ENCODE peak calls at places on chromosomes 5 and 9, in four cellular contexts. One of them, this sample, is unnamed.

GRCh38 chr5:100826133-100826532 is 76.9 kb downstream of the ST8SIA4 start:
- DNase-seq in foreskin fibroblast: no peak
- DNase-seq in astrocyte of the spinal cord: no peak
- DNase-seq in colonic mucosa: no peak
- DNase-seq in this sample: no peak

GRCh38 chr9:84759300-84759750 is 89.8 kb downstream of the NTRK2 start:
- DNase-seq in astrocyte of the spinal cord: no peak
- DNase-seq in colonic mucosa: no peak
- DNase-seq in foreskin fibroblast: no peak
- DNase-seq in this sample: peak

GRCh38 chr9:80012557-80013330 is 441.0 kb downstream of the TLE4 start:
- DNase-seq in colonic mucosa: no peak
- DNase-seq in foreskin fibroblast: no peak
- DNase-seq in astrocyte of the spinal cord: no peak
- DNase-seq in this sample: no peak

GRCh38 chr5:163458778-163459405 is 1.0 kb downstream of the NUDCD2 start:
- DNase-seq in foreskin fibroblast: no peak
- DNase-seq in astrocyte of the spinal cord: no peak
- DNase-seq in colonic mucosa: no peak
- DNase-seq in this sample: no peak

GRCh38 chr5:149315753-149316152 is 29.5 kb upstream of the GRPEL2 start:
- DNase-seq in astrocyte of the spinal cord: no peak
- DNase-seq in foreskin fibroblast: no peak
- DNase-seq in colonic mucosa: no peak
- DNase-seq in this sample: no peak

GRCh38 chr9:135098400-135099105 is 11.1 kb downstream of the OLFM1 start:
- DNase-seq in colonic mucosa: no peak
- DNase-seq in astrocyte of the spinal cord: no peak
- DNase-seq in foreskin fibroblast: no peak
- DNase-seq in this sample: no peak

GRCh38 chr5:178196986-178197385 is 7.3 kb upstream of the HNRNPAB start:
- DNase-seq in colonic mucosa: no peak
- DNase-seq in foreskin fibroblast: no peak
- DNase-seq in astrocyte of the spinal cord: no peak
- DNase-seq in this sample: no peak

GRCh38 chr5:80254767-80255424 is 952 bp downstream of the SERINC5 start:
- DNase-seq in foreskin fibroblast: no peak
- DNase-seq in colonic mucosa: no peak
- DNase-seq in astrocyte of the spinal cord: peak
- DNase-seq in this sample: no peak

GRCh38 chr5:180140627-180141006 is 68.4 kb downstream of the RASGEF1C start:
- DNase-seq in foreskin fibroblast: no peak
- DNase-seq in colonic mucosa: peak
- DNase-seq in astrocyte of the spinal cord: no peak
- DNase-seq in this sample: no peak

GRCh38 chr5:150740992-150741391 is 17.8 kb downstream of the DCTN4 start:
- DNase-seq in colonic mucosa: no peak
- DNase-seq in astrocyte of the spinal cord: no peak
- DNase-seq in foreskin fibroblast: no peak
- DNase-seq in this sample: no peak

GRCh38 chr5:17127743-17128231 is 89.6 kb upstream of the BASP1 start:
- DNase-seq in foreskin fibroblast: peak
- DNase-seq in astrocyte of the spinal cord: peak
- DNase-seq in colonic mucosa: no peak
- DNase-seq in this sample: peak

DNA sequence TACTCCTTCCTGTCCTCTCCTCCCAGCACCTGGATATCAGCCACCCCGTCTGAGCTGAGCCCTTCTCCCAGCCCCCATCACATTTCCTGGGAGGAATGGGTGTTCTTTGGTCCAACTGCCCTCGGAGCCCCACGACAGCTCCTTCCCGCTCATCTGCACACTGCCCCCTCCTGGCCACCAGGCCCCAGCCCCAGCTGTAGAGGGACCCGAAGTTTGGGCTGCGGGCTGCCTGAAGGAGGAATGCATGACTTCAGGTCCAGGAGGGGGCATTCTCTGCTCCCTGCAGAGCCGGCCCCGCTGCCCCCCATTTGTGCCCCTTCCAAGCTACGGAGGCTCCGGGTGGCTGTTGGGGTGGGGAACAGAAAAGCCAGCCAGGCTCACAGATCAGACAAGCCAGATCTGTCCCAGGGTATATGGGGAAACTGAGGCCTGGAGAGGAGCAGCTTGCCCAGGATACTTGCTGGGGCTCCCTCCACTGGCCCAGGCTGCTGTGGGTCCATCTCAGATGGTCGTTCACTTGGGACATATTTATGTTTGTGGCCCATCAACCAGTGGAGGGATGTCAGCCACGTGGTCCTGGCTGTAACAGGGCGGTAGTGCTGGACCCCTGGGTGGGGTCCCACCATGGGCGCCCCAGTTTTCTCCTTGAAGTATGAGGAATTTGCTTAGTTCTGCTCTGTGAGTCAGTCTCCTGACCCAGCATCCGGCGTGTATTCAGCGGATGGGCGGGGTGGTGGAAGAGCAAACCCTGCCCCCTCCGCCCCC is 33.1 kb downstream of the DAB2IP start:
- DNase-seq in astrocyte of the spinal cord: no peak
- DNase-seq in foreskin fibroblast: no peak
- DNase-seq in colonic mucosa: peak
- DNase-seq in this sample: peak
- TF ChIP-seq CTCF in astrocyte of the spinal cord: peak
- TF ChIP-seq CTCF in foreskin fibroblast: peak
- TF ChIP-seq CTCF in colonic mucosa: peak
- TF ChIP-seq CTCF in this sample: peak

GRCh38 chr9:109460576-109460975 is 37.5 kb downstream of the PTPN3 start:
- DNase-seq in foreskin fibroblast: no peak
- DNase-seq in colonic mucosa: no peak
- DNase-seq in astrocyte of the spinal cord: no peak
- DNase-seq in this sample: no peak

GRCh38 chr9:109455861-109456260 is 42.2 kb downstream of the PTPN3 start:
- DNase-seq in astrocyte of the spinal cord: no peak
- DNase-seq in colonic mucosa: no peak
- DNase-seq in foreskin fibroblast: no peak
- DNase-seq in this sample: no peak

GRCh38 chr9:109456811-109457210 is 41.3 kb downstream of the PTPN3 start:
- DNase-seq in foreskin fibroblast: no peak
- DNase-seq in colonic mucosa: no peak
- DNase-seq in astrocyte of the spinal cord: no peak
- DNase-seq in this sample: no peak

GRCh38 chr9:109458453-109459211 is 39.5 kb downstream of the PTPN3 start:
- DNase-seq in colonic mucosa: no peak
- DNase-seq in astrocyte of the spinal cord: no peak
- DNase-seq in foreskin fibroblast: no peak
- DNase-seq in this sample: no peak

DNA sequence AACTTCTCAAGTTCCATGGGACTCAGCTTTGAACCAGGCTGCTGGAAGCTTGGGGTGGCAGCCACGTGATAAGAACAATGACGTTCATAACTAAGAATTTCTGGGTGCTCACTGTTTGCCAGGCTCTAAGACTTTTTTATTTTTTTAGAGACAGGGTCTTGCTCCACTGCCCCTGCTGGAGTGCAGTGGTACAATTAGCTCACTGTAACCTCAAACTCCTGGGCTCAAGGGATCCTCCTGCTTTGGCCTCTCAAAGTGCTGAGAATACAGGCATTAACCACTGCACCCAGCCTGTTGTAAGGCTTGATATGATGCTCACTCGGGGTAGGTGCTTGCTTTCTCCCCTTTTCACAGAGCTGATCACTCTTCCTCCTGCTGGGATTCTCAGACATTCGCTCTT is 38.7 kb downstream of the PTPN3 start:
- DNase-seq in colonic mucosa: no peak
- DNase-seq in astrocyte of the spinal cord: no peak
- DNase-seq in foreskin fibroblast: no peak
- DNase-seq in this sample: no peak
- TF ChIP-seq CTCF in colonic mucosa: no peak
- TF ChIP-seq CTCF in astrocyte of the spinal cord: no peak
- TF ChIP-seq CTCF in foreskin fibroblast: no peak
- TF ChIP-seq CTCF in this sample: no peak

GRCh38 chr9:110408598-110408997 is 70.9 kb upstream of the TXNDC8 start:
- DNase-seq in astrocyte of the spinal cord: no peak
- DNase-seq in colonic mucosa: no peak
- DNase-seq in foreskin fibroblast: no peak
- DNase-seq in this sample: no peak
- TF ChIP-seq CTCF in astrocyte of the spinal cord: no peak
- TF ChIP-seq CTCF in colonic mucosa: no peak
- TF ChIP-seq CTCF in foreskin fibroblast: no peak
- TF ChIP-seq CTCF in this sample: no peak

DNA sequence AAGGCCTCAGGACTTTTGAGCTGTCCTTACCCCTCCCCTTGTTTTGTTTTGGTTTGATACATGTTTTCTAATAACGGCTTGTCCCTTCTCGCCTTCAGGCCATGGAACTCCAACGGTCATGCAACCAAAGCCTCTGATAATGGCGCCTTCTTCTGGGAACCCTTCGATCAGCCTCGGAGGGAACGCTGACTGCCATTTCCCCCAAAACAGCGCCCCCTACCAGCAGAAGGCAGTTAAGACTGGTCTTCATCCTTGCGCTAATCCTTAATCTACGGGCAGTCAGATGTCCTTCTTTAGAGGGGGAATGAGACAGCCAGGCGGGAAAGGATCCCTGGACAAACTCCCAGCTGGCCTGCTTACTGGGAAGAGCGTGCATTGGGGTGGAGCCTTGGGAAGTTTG is 276.6 kb downstream of the ICE1 start:
- DNase-seq in colonic mucosa: no peak
- DNase-seq in foreskin fibroblast: no peak
- DNase-seq in astrocyte of the spinal cord: no peak
- DNase-seq in this sample: no peak
- TF ChIP-seq CTCF in colonic mucosa: no peak
- TF ChIP-seq CTCF in foreskin fibroblast: no peak
- TF ChIP-seq CTCF in astrocyte of the spinal cord: no peak
- TF ChIP-seq CTCF in this sample: no peak

GRCh38 chr5:59212596-59212995 is 629.7 kb downstream of the RAB3C start:
- DNase-seq in colonic mucosa: no peak
- DNase-seq in foreskin fibroblast: no peak
- DNase-seq in astrocyte of the spinal cord: no peak
- DNase-seq in this sample: no peak
- TF ChIP-seq CTCF in colonic mucosa: no peak
- TF ChIP-seq CTCF in foreskin fibroblast: no peak
- TF ChIP-seq CTCF in astrocyte of the spinal cord: no peak
- TF ChIP-seq CTCF in this sample: no peak

DNA sequence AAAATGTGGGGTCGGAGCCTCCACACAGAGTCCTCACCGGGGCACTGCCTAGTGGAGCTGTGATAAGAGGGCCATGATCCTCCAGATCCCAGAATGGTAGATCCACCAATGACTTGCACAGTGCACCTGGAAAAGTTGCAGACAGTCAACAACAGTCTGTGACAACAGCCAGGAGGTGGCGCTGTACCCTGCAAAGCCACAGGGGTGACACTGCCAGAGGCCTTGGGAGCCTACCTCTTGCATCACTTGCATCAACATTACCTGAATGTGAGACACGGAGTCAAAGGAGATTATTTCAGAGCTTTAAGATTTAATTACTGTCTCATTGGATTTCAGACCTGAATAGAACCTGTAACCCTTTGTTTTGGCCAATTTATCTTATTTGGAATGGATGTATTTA is 614.1 kb upstream of the CDH9 start:
- DNase-seq in astrocyte of the spinal cord: no peak
- DNase-seq in colonic mucosa: no peak
- DNase-seq in foreskin fibroblast: no peak
- DNase-seq in this sample: no peak
- TF ChIP-seq CTCF in astrocyte of the spinal cord: no peak
- TF ChIP-seq CTCF in colonic mucosa: no peak
- TF ChIP-seq CTCF in foreskin fibroblast: no peak
- TF ChIP-seq CTCF in this sample: no peak

GRCh38 chr5:55406292-55406691 is 98.5 kb downstream of the MTREX start:
- DNase-seq in colonic mucosa: no peak
- DNase-seq in foreskin fibroblast: no peak
- DNase-seq in astrocyte of the spinal cord: no peak
- DNase-seq in this sample: no peak

GRCh38 chr5:55407059-55407684 is 99.4 kb downstream of the MTREX start:
- DNase-seq in foreskin fibroblast: peak
- DNase-seq in colonic mucosa: no peak
- DNase-seq in astrocyte of the spinal cord: peak
- DNase-seq in this sample: peak

GRCh38 chr5:55407984-55408383 is 100.2 kb downstream of the MTREX start:
- DNase-seq in astrocyte of the spinal cord: no peak
- DNase-seq in foreskin fibroblast: no peak
- DNase-seq in colonic mucosa: no peak
- DNase-seq in this sample: no peak

GRCh38 chr5:55402199-55402598 is 94.4 kb downstream of the MTREX start:
- DNase-seq in astrocyte of the spinal cord: no peak
- DNase-seq in foreskin fibroblast: no peak
- DNase-seq in colonic mucosa: no peak
- DNase-seq in this sample: peak
- TF ChIP-seq CTCF in astrocyte of the spinal cord: peak
- TF ChIP-seq CTCF in foreskin fibroblast: peak
- TF ChIP-seq CTCF in colonic mucosa: no peak
- TF ChIP-seq CTCF in this sample: no peak

This sample was measured in Calu3.